ENCODE peak calls at places on chromosomes 6 and 20, in eight cellular contexts. E is cardiac muscle cell; G is endothelial cell of umbilical vein; S is CD8-positive, alpha-beta T cell; C is uterus; T is left ventricle myocardium inferior; I is tibial artery; B is tibial nerve. Q is an unnamed sample. For H3K36me3, the result is how much of the 10 kb centered on the place peaks cover.

GRCh38 chr6:122511193-122511924 is 39.8 kb upstream of the SERINC1 start:
- DNase-seq in E (no peak), G (no peak), S (no peak), C (no peak), T (no peak), I (no peak), B (no peak), Q (no peak)

GRCh38 chr6:163416640-163417253 is 2.2 kb downstream of the QKI start:
- DNase-seq in E (peak), G (peak), S (peak), C (peak), T (no peak), I (peak), B (peak), Q (peak)

GRCh38 chr20:18879262-18879661 is 65.7 kb downstream of the SCP2D1 start:
- DNase-seq in E (no peak), G (no peak), S (no peak), C (no peak), T (no peak), I (no peak), B (no peak), Q (peak)

GRCh38 chr20:35120012-35120701 is 27.0 kb downstream of the EDEM2 start:
- DNase-seq in E (no peak), G (peak), S (no peak), C (no peak), T (no peak), I (peak), B (no peak), Q (peak)

GRCh38 chr6:20600831-20601230 is 66.6 kb downstream of the CDKAL1 start:
- DNase-seq in E (no peak), G (no peak), S (no peak), C (no peak), T (no peak), I (no peak), B (no peak), Q (peak)

GRCh38 chr20:33169176-33169794 is 1.3 kb downstream of the BPIFA2 start:
- DNase-seq in E (no peak), G (no peak), S (no peak), C (no peak), T (no peak), I (no peak), B (no peak), Q (no peak)

GRCh38 chr20:40016359-40016758 is 672.7 kb downstream of the MAFB start:
- DNase-seq in E (no peak), G (no peak), S (no peak), C (no peak), T (no peak), I (no peak), B (no peak), Q (peak)

GRCh38 chr6:52376763-52377162 is 14.8 kb downstream of the PAQR8 start:
- DNase-seq in E (no peak), G (no peak), S (no peak), C (no peak), T (no peak), I (no peak), B (no peak), Q (no peak)

GRCh38 chr6:130215526-130215925 is 7.2 kb downstream of the SAMD3 start:
- DNase-seq in E (no peak), G (no peak), S (peak), C (no peak), T (no peak), I (no peak), B (no peak), Q (no peak)
- H3K4me3 ChIP-seq in E (no peak), G (no peak), S (peak), C (no peak), T (no peak), I (no peak), B (no peak), Q (no peak)

GRCh38 chr6:62891065-62891647 is 320.1 kb upstream of the FKBP1C start:
- DNase-seq in E (peak), G (no peak), S (no peak), C (no peak), T (no peak), I (no peak), B (no peak), Q (peak)
- TF ChIP-seq CTCF in E (peak), G (no peak), S (no peak), C (no peak), T (no peak), I (no peak), B (peak), Q (no peak)

DNA sequence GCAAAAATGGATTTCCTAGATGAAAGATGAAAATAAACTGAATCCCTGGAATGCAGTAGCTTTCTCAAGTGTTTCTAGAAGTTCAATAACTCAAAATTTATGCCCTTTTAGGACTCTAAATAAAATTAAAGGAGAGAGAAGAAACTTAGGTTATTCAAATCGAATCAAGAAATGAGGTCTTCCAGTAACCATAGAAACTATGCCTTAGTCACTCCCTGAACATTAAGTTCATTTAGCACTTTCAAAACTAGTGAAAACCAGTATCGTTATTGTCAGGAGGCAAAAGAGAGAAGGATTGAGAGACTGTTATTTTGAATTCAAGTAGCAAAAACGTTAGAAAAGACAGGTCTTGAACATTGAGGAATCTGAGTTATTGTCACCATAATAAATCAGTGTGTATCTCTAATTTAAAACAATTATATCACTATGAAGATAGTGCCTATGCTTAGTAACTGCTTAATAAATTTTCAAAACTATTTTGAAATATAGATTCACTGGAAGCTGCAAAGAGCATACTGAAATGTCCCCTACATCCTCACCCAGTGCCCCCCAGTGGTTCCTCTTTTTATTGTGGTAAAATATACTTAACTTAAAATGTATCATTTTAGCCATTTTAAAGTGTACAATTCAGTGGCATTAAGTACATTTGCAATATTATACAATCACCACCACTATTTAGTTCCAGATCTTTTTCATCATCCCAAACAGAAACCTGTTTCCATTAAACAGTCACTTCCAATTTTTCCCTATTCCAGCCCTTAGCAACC is 4.6 kb downstream of the RPP21 start:
- DNase-seq in E (no peak), G (no peak), S (no peak), C (no peak), T (no peak), I (no peak), B (no peak), Q (no peak)
- H3K36me3 ChIP-seq in E (under half), G (under half), S (under half), C (under half), T (under half), I (under half), B (under half), Q (under half)

GRCh38 chr6:12592634-12593033 is 123.9 kb upstream of the PHACTR1 start:
- DNase-seq in E (no peak), G (no peak), S (no peak), C (no peak), T (no peak), I (no peak), B (no peak), Q (peak)

GRCh38 chr6:12594541-12594893 is 122.0 kb upstream of the PHACTR1 start:
- DNase-seq in E (no peak), G (no peak), S (no peak), C (no peak), T (no peak), I (no peak), B (no peak), Q (no peak)

GRCh38 chr6:12598919-12599318 is 117.6 kb upstream of the PHACTR1 start:
- DNase-seq in E (no peak), G (no peak), S (no peak), C (no peak), T (no peak), I (no peak), B (no peak), Q (no peak)

GRCh38 chr6:12593720-12594540 is 122.6 kb upstream of the PHACTR1 start:
- DNase-seq in E (no peak), G (no peak), S (no peak), C (no peak), T (no peak), I (no peak), B (no peak), Q (no peak)

DNA sequence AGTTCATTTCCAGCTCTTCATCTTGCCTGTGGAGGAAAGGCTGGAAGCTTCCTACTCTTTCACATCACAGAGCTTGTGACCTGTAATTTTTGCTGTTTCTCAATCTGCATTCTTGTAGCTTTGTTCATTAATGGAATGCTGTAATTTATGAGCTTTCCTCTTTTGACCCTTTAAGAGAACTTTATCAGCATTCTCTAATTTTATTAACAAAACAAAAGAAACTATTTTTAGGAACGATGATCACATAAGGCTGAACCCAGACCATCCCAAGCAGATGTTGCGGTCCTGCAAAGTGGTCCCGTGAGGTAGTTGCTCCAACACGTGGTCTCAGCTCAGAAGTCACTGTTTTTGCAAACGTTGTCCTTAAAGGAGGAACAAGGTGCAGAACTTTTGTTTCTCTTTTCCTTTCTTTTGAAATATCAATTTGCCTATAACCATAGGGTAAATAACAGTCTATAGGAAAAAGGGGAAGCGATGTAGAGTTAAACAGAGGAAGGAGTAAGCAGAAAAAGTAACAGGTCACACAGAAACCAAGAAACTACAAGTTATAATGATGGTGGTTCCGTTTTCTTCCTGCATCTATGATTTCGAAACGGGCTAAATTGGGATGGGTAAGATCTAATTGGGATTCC is 121.3 kb upstream of the PHACTR1 start:
- DNase-seq in E (no peak), G (peak), S (no peak), C (no peak), T (no peak), I (peak), B (peak), Q (peak)
- H3K4me3 ChIP-seq in E (no peak), G (no peak), S (no peak), C (no peak), T (no peak), I (no peak), B (no peak), Q (no peak)

GRCh38 chr6:120826253-120826652 is 508.0 kb downstream of the TBC1D32 start:
- DNase-seq in E (peak), G (no peak), S (no peak), C (no peak), T (no peak), I (no peak), B (peak), Q (peak)
- TF ChIP-seq CTCF in E (peak), G (no peak), S (no peak), C (no peak), T (peak), I (no peak), B (no peak), Q (peak)

DNA sequence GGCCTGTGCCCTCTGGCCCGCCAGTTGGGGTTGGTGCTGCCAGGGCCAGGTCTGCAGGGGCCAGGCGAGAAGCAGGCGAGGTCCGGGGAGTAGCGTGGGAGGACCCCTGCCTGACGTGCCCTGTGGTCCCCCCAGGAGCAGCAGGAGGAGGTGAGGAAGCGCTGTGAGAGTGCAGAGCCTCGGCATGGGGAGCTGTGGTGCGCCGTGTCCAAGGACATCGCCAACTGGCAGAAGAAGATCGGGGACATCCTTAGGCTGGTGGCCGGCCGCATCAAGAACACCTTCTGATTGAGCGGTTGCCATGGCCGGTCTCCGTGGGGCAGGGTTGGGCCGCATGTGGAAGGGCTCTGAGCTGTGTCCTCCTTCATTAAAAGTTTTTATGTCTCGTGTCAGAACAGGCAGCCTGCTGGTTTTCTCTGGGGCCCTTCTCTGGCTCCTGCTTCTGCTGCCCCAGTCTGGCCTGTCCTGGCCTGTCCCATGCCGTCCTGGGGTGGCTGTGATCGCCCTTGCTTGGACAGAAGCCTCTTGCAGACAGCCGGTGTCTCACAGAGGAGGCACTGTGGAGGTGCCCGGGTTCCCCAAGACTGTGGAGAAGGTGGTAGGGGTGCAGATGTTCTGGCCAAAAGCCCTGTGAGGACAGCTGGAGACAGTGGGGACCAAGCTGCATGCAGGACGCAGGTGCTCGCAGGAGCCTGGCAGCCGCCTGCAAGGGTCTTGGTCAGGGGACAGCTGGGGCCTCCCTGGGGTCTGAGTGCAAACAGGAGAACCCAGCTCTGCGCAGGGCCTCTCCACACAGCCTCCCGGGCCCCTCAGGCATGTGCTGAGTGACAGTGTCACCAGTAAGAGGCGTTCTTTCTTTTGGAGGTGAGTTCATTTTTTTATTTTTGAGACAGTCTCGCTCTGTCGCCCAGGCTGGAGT is 3.0 kb upstream of the C20orf204 start:
- DNase-seq in E (no peak), G (no peak), S (no peak), C (no peak), T (no peak), I (no peak), B (no peak), Q (no peak)
- H3K36me3 ChIP-seq in E (under half), G (under half), S (under half), C (under half), T (half or more), I (under half), B (under half), Q (under half)

GRCh38 chr20:300345-300744 is 3.0 kb downstream of the ZCCHC3 start:
- DNase-seq in E (no peak), G (no peak), S (no peak), C (no peak), T (no peak), I (no peak), B (no peak), Q (no peak)
- H3K4me3 ChIP-seq in E (peak), G (peak), S (no peak), C (no peak), T (peak), I (peak), B (peak), Q (no peak)

DNA sequence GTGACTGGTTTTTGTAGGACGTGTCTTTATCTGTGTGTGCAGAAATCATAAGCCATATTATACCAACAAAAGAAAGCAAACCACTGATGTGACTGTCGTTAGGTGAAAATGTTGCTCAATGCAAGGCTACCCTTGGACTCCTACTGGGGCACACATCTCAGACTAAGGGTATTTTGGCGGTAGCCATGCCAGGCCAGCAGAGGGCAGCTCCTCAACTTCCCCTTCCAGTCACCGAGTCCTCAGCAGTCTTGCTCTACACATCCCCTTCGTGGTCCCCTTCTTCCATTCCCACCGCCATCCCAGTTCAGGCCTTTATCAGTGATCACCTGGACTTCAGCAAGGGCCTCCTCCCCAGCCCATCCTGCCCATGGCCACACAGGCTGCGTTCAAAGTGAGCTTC is 113.7 kb upstream of the GGTLC1 start:
- DNase-seq in E (peak), G (no peak), S (peak), C (no peak), T (no peak), I (no peak), B (no peak), Q (peak)
- TF ChIP-seq CTCF in E (peak), G (peak), S (no peak), C (no peak), T (peak), I (no peak), B (peak), Q (peak)

GRCh38 chr20:2659547-2659946 is 4.5 kb downstream of the IDH3B start:
- DNase-seq in E (no peak), G (no peak), S (no peak), C (no peak), T (no peak), I (no peak), B (no peak), Q (no peak)
- H3K36me3 ChIP-seq in E (half or more), G (under half), S (half or more), C (under half), T (half or more), I (half or more), B (under half), Q (under half)

DNA sequence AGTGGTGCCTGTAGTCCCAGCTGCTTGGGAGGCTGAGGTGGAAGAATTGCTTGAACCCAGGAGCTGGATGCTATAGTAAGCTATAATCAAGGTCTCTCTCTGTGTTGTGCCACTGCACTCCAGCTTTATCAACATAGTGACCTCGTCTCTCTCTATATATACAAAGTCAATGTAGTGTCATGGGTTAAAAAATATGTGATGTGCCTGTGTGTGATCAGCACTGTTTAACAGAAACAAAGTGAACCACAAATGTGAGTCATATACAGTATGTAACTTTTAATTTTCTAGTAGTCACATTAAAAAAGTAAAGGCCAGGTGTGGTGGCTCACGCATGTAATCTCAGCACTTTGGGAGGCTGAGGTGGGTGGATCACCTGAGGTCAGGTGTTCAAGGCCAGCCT is 85.3 kb upstream of the RNF24 start:
- DNase-seq in E (no peak), G (no peak), S (no peak), C (no peak), T (no peak), I (no peak), B (no peak), Q (peak)
- H3K4me3 ChIP-seq in E (no peak), G (no peak), S (no peak), C (no peak), T (no peak), I (no peak), B (no peak), Q (no peak)